ENCODE peak calls at places on chromosome 12, in ten cellular contexts. L is fibroblast of the aortic adventitia, U is omental fat pad, H is RWPE1, K is Caco-2, R is neural crest cell, V is endothelial cell, C is left lung, Q is dorsolateral prefrontal cortex, Y is IMR-90. B is an unnamed sample.

GRCh38 chr12:59651230-59651920 is 55.5 kb downstream of the SLC16A7 start:
- DNase-seq in L (peak), U (no peak), H (peak), K (no peak), R (no peak), V (no peak), C (no peak), Q (no peak), Y (peak), B (peak)

GRCh38 chr12:110314308-110314707 is 33.3 kb downstream of the ATP2A2 start:
- DNase-seq in L (peak), U (no peak), H (peak), K (no peak), R (no peak), V (no peak), C (no peak), Q (no peak), Y (peak), B (peak)

GRCh38 chr12:116620801-116621593 is 61.8 kb downstream of the MAP1LC3B2 start:
- DNase-seq in L (no peak), U (no peak), H (no peak), K (no peak), R (no peak), V (no peak), C (no peak), Q (peak), Y (no peak), B (no peak)

GRCh38 chr12:97308576-97309198 is 153.9 kb upstream of the RMST start:
- DNase-seq in L (peak), U (no peak), H (peak), K (no peak), R (peak), V (peak), C (no peak), Q (no peak), Y (peak), B (peak)

GRCh38 chr12:77686760-77687159 is 143.9 kb upstream of the NAV3 start:
- DNase-seq in L (peak), U (no peak), H (no peak), K (no peak), R (no peak), V (no peak), C (no peak), Q (no peak), Y (peak), B (peak)

GRCh38 chr12:67661311-67662011 is 12.9 kb downstream of the DYRK2 start:
- DNase-seq in L (peak), U (no peak), H (no peak), K (no peak), R (no peak), V (no peak), C (no peak), Q (no peak), Y (peak), B (peak)

GRCh38 chr12:126346087-126346486 is 1280.9 kb downstream of the AACS start:
- DNase-seq in L (no peak), U (no peak), H (no peak), K (no peak), R (no peak), V (no peak), C (no peak), Q (no peak), Y (no peak), B (no peak)

GRCh38 chr12:11731455-11731854 is 82.0 kb downstream of the ETV6 start:
- DNase-seq in L (peak), U (no peak), H (peak), K (no peak), R (no peak), V (no peak), C (no peak), Q (no peak), Y (peak), B (peak)

GRCh38 chr12:49244161-49244560 is 20.7 kb upstream of the TUBA1C start:
- DNase-seq in L (peak), U (no peak), H (no peak), K (no peak), R (no peak), V (no peak), C (no peak), Q (no peak), Y (peak), B (peak)

GRCh38 chr12:103140217-103140616 is 182.7 kb downstream of the ASCL1 start:
- DNase-seq in L (no peak), U (no peak), H (no peak), K (no peak), R (no peak), V (no peak), C (no peak), Q (no peak), Y (no peak), B (no peak)

GRCh38 chr12:114286145-114286544 is 119.8 kb downstream of the TBX5 start:
- DNase-seq in L (no peak), U (no peak), H (no peak), K (no peak), R (no peak), V (no peak), C (no peak), Q (no peak), Y (no peak), B (no peak)

GRCh38 chr12:106139422-106140141 is 828 bp upstream of the NUAK1 start:
- DNase-seq in L (peak), U (no peak), H (peak), K (peak), R (peak), V (peak), C (peak), Q (no peak), Y (peak), B (peak)

GRCh38 chr12:14576896-14577295 is 9.2 kb upstream of the PLBD1 start:
- DNase-seq in L (no peak), U (no peak), H (no peak), K (no peak), R (no peak), V (no peak), C (no peak), Q (no peak), Y (no peak), B (no peak)

GRCh38 chr12:109782322-109782695 is 50.9 kb downstream of the TRPV4 start:
- DNase-seq in L (no peak), U (no peak), H (no peak), K (no peak), R (no peak), V (no peak), C (no peak), Q (no peak), Y (no peak), B (no peak)

GRCh38 chr12:47547077-47547476 is 158.8 kb downstream of the RPAP3 start:
- DNase-seq in L (peak), U (no peak), H (peak), K (no peak), R (no peak), V (peak), C (no peak), Q (no peak), Y (peak), B (peak)

GRCh38 chr12:13982010-13982409 is 608 bp upstream of the GRIN2B start:
- DNase-seq in L (no peak), U (no peak), H (no peak), K (peak), R (peak), V (peak), C (no peak), Q (no peak), Y (no peak), B (no peak)

GRCh38 chr12:15601210-15601800 is 187.9 kb downstream of the EPS8 start:
- DNase-seq in L (peak), U (no peak), H (peak), K (no peak), R (no peak), V (no peak), C (no peak), Q (no peak), Y (peak), B (peak)

GRCh38 chr12:93183940-93184663 is 193.6 kb upstream of the NUDT4 start:
- DNase-seq in L (peak), U (no peak), H (no peak), K (no peak), R (no peak), V (no peak), C (no peak), Q (no peak), Y (no peak), B (peak)

GRCh38 chr12:99960312-99960711 is 24.4 kb downstream of the ANKS1B start:
- DNase-seq in L (peak), U (no peak), H (no peak), K (no peak), R (no peak), V (peak), C (no peak), Q (no peak), Y (no peak), B (peak)

GRCh38 chr12:124721501-124722154 is 142.0 kb downstream of the SCARB1 start:
- DNase-seq in L (no peak), U (no peak), H (no peak), K (no peak), R (no peak), V (no peak), C (no peak), Q (no peak), Y (peak), B (no peak)

GRCh38 chr12:115227137-115227615 is 543.2 kb upstream of the TBX3 start:
- DNase-seq in L (peak), U (no peak), H (peak), K (peak), R (no peak), V (no peak), C (no peak), Q (no peak), Y (peak), B (peak)

GRCh38 chr12:46461459-46461858 is 88.9 kb upstream of the SLC38A2 start:
- DNase-seq in L (no peak), U (no peak), H (no peak), K (no peak), R (no peak), V (no peak), C (no peak), Q (no peak), Y (no peak), B (peak)

GRCh38 chr12:26723379-26724308 is 109.3 kb downstream of the ITPR2 start:
- DNase-seq in L (peak), U (no peak), H (peak), K (no peak), R (no peak), V (no peak), C (no peak), Q (no peak), Y (peak), B (peak)

GRCh38 chr12:53065975-53066593 is 13.1 kb downstream of the SPRYD3 start:
- DNase-seq in L (peak), U (peak), H (peak), K (peak), R (peak), V (peak), C (peak), Q (peak), Y (peak), B (peak)

GRCh38 chr12:47481041-47481440 is 224.8 kb downstream of the RPAP3 start:
- DNase-seq in L (no peak), U (no peak), H (no peak), K (no peak), R (no peak), V (no peak), C (no peak), Q (no peak), Y (no peak), B (no peak)

GRCh38 chr12:1932264-1932777 is 13.9 kb upstream of the CACNA2D4 start:
- DNase-seq in L (peak), U (no peak), H (no peak), K (no peak), R (no peak), V (no peak), C (peak), Q (peak), Y (no peak), B (peak)

GRCh38 chr12:96104566-96104965 is 69.2 kb upstream of the LTA4H start:
- DNase-seq in L (no peak), U (no peak), H (no peak), K (no peak), R (no peak), V (no peak), C (no peak), Q (no peak), Y (no peak), B (no peak)

GRCh38 chr12:51391047-51391837 is at the start of gene GALNT6:
- DNase-seq in L (no peak), U (no peak), H (peak), K (peak), R (peak), V (peak), C (peak), Q (no peak), Y (no peak), B (no peak)

GRCh38 chr12:54967461-54967860 is 17.1 kb downstream of the TESPA1 start:
- DNase-seq in L (peak), U (no peak), H (no peak), K (no peak), R (no peak), V (no peak), C (no peak), Q (no peak), Y (no peak), B (peak)

GRCh38 chr12:40225337-40225983 is 663 bp downstream of the LRRK2 start:
- DNase-seq in L (peak), U (no peak), H (no peak), K (no peak), R (no peak), V (no peak), C (no peak), Q (no peak), Y (no peak), B (no peak)

GRCh38 chr12:107663277-107663676 is 22.3 kb upstream of the PWP1 start:
- DNase-seq in L (no peak), U (no peak), H (no peak), K (no peak), R (no peak), V (no peak), C (no peak), Q (no peak), Y (no peak), B (no peak)

GRCh38 chr12:89326260-89327040 is 25.9 kb downstream of the DUSP6 start:
- DNase-seq in L (no peak), U (no peak), H (no peak), K (peak), R (no peak), V (no peak), C (no peak), Q (no peak), Y (no peak), B (peak)

GRCh38 chr12:119842380-119842779 is 34.7 kb downstream of the CIT start:
- DNase-seq in L (no peak), U (no peak), H (no peak), K (no peak), R (no peak), V (no peak), C (no peak), Q (no peak), Y (no peak), B (no peak)

GRCh38 chr12:132600048-132601032 is 10.0 kb downstream of the LRCOL1 start:
- DNase-seq in L (peak), U (no peak), H (peak), K (peak), R (peak), V (peak), C (peak), Q (peak), Y (peak), B (peak)

GRCh38 chr12:26715232-26715631 is 117.8 kb downstream of the ITPR2 start:
- DNase-seq in L (no peak), U (no peak), H (no peak), K (no peak), R (no peak), V (no peak), C (no peak), Q (no peak), Y (no peak), B (no peak)

GRCh38 chr12:6791931-6792520 is 2.7 kb downstream of the CD4 start:
- DNase-seq in L (no peak), U (no peak), H (no peak), K (no peak), R (no peak), V (no peak), C (no peak), Q (no peak), Y (no peak), B (no peak)

GRCh38 chr12:71602745-71603577 is 60.7 kb downstream of the ZFC3H1 start:
- DNase-seq in L (no peak), U (no peak), H (no peak), K (no peak), R (no peak), V (no peak), C (no peak), Q (no peak), Y (no peak), B (no peak)

GRCh38 chr12:481422-481821 is 21.7 kb downstream of the B4GALNT3 start:
- DNase-seq in L (peak), U (no peak), H (no peak), K (peak), R (no peak), V (no peak), C (no peak), Q (no peak), Y (peak), B (peak)

GRCh38 chr12:9064201-9064814 is 51.4 kb downstream of the A2M start:
- DNase-seq in L (peak), U (no peak), H (peak), K (peak), R (peak), V (peak), C (peak), Q (peak), Y (peak), B (peak)

GRCh38 chr12:112418596-112419268 is at the start of gene PTPN11:
- DNase-seq in L (peak), U (peak), H (peak), K (peak), R (peak), V (peak), C (peak), Q (peak), Y (peak), B (peak)

GRCh38 chr12:112420740-112421139 is 2.0 kb downstream of the PTPN11 start:
- DNase-seq in L (no peak), U (no peak), H (no peak), K (no peak), R (no peak), V (no peak), C (no peak), Q (no peak), Y (no peak), B (no peak)

GRCh38 chr12:112421363-112421762 is 2.6 kb downstream of the PTPN11 start:
- DNase-seq in L (no peak), U (no peak), H (no peak), K (no peak), R (no peak), V (no peak), C (no peak), Q (no peak), Y (no peak), B (no peak)

GRCh38 chr12:112418248-112418595 is 525 bp upstream of the PTPN11 start:
- DNase-seq in L (no peak), U (no peak), H (no peak), K (no peak), R (no peak), V (peak), C (no peak), Q (no peak), Y (peak), B (no peak)

DNA sequence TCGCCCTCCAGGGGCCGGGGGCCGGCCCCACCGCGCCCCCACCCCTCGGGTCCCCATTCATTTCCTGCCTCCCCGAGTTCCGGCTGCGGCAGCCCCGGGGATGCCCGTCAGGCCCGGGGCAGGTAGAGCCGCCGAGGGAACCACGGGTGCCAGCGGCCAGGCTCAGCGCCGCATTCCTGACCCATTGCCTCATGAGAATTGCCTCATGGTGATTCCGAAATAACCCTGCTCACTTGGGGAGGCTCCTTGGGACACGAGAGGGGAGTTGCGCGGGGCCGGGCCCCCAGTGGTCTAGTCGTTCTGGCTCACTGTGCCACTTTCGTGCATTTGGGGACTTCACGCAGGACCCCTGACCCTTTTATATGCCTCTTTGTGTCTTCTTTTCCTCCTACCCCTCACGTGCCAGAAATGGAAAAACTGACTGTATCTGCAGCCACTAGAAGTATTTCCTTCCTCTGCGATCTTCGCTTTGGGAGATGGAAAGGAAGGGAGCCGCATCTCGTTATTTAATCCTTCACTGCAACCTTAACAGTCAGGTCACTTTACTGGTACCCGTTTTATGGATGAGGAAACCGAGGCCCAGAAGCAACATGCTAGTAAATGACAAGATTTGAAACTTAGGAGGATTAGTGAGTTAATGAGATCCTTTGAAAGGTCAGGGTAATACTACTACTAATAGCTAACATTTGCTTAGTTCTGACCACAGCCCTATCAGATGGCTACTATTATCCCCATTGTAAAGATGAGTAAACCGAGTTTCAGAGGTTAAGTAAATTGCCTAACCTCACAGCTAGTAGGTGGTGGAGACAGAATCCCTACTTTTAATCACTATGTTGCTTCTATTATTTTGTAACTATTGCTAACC is 754 bp downstream of the PTPN11 start:
- DNase-seq in L (peak), U (peak), H (peak), K (peak), R (no peak), V (peak), C (peak), Q (no peak), Y (peak), B (peak)
- TF ChIP-seq CTCF in L (no peak), U (no peak), H (no peak), K (no peak), R (peak), V (no peak), C (peak), Q (peak), Y (no peak), B (no peak)

DNA sequence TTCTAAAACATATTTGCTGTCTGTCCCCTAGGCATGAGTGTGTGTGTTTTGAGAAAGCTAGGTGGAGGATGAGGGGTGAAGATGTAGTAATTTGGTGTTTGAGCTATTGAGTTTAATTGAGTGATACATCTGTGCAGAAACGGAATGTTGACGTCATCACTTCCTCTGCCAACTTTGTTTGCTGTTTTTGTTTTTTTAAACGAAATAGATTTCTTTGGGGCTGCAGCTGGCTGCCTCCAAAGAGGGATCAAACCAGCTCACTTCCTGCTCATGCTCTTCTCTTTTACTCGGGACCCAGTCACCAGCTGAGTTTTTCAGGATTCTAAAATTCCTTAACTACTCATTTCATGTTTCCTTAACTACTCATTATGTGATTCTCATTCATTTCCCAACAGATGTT is 19.5 kb upstream of the CRACR2A start:
- DNase-seq in L (no peak), U (no peak), H (no peak), K (no peak), R (no peak), V (no peak), C (no peak), Q (no peak), Y (no peak), B (peak)
- TF ChIP-seq CTCF in L (no peak), U (no peak), H (no peak), K (no peak), R (no peak), V (no peak), C (no peak), Q (no peak), Y (no peak), B (no peak)

GRCh38 chr12:56948881-56949280 is 8.5 kb downstream of the RDH16 start:
- DNase-seq in L (no peak), U (no peak), H (no peak), K (no peak), R (no peak), V (no peak), C (no peak), Q (no peak), Y (no peak), B (no peak)

GRCh38 chr12:56953314-56953713 is 4.1 kb downstream of the RDH16 start:
- DNase-seq in L (no peak), U (no peak), H (no peak), K (no peak), R (no peak), V (no peak), C (no peak), Q (no peak), Y (no peak), B (no peak)

GRCh38 chr12:56943878-56944277 is 9.7 kb upstream of the SDR9C7 start:
- DNase-seq in L (no peak), U (no peak), H (no peak), K (no peak), R (no peak), V (no peak), C (no peak), Q (no peak), Y (no peak), B (no peak)

GRCh38 chr12:56951582-56952339 is 5.6 kb downstream of the RDH16 start:
- DNase-seq in L (no peak), U (no peak), H (no peak), K (no peak), R (no peak), V (no peak), C (no peak), Q (no peak), Y (no peak), B (no peak)

GRCh38 chr12:56947633-56948535 is 9.5 kb downstream of the RDH16 start:
- DNase-seq in L (peak), U (no peak), H (no peak), K (no peak), R (no peak), V (no peak), C (no peak), Q (no peak), Y (no peak), B (peak)
- TF ChIP-seq CTCF in L (no peak), U (no peak), H (no peak), K (no peak), R (no peak), V (no peak), C (no peak), Q (no peak), Y (no peak), B (peak)

GRCh38 chr12:94329366-94329765 is 130.3 kb downstream of the CEP83 start:
- DNase-seq in L (peak), U (no peak), H (no peak), K (no peak), R (no peak), V (no peak), C (no peak), Q (no peak), Y (no peak), B (peak)
- TF ChIP-seq CTCF in L (peak), U (no peak), H (peak), K (no peak), R (no peak), V (no peak), C (no peak), Q (no peak), Y (no peak), B (peak)

GRCh38 chr12:130014485-130014807 is 110.6 kb upstream of the TMEM132D start:
- DNase-seq in L (no peak), U (no peak), H (no peak), K (no peak), R (no peak), V (no peak), C (no peak), Q (peak), Y (no peak), B (no peak)
- TF ChIP-seq CTCF in L (no peak), U (no peak), H (no peak), K (no peak), R (no peak), V (no peak), C (no peak), Q (no peak), Y (no peak), B (no peak)